ENCODE peak calls at places on chromosomes 7 and 10, in five cellular contexts. G is EL, S is hippocampal formation, O is neural crest cell, N is activated gamma-delta T cell. I is an unnamed sample.

GRCh38 chr7:146830686-146831085 is 714.1 kb downstream of the CNTNAP2 start:
- DNase-seq in O (no peak), G (no peak), N (no peak), S (no peak), I (no peak)

GRCh38 chr7:134654104-134654775 is 7.6 kb downstream of the BPGM start:
- DNase-seq in O (no peak), G (no peak), S (no peak), N (no peak), I (no peak)

GRCh38 chr10:34721201-34721840 is 93.8 kb downstream of the PARD3 start:
- DNase-seq in O (no peak), S (no peak), N (no peak), G (peak), I (peak)

GRCh38 chr10:49275896-49276295 is 23.1 kb upstream of the C10orf71 start:
- DNase-seq in O (no peak), S (no peak), N (no peak), G (no peak), I (no peak)

GRCh38 chr7:138008588-138009349 is 6.9 kb upstream of the CREB3L2 start:
- DNase-seq in G (peak), N (no peak), S (no peak), O (peak), I (no peak)

GRCh38 chr10:75717126-75717916 is 285.9 kb downstream of the LRMDA start:
- DNase-seq in S (no peak), N (no peak), G (no peak), O (no peak), I (no peak)

GRCh38 chr7:132199626-132200025 is 376.6 kb downstream of the PLXNA4 start:
- DNase-seq in N (no peak), S (no peak), G (no peak), O (no peak), I (no peak)

GRCh38 chr10:49744091-49744685 is 17.9 kb downstream of the OGDHL start:
- DNase-seq in N (no peak), S (no peak), O (no peak), G (no peak), I (no peak)

GRCh38 chr7:26490631-26491624 is 199.3 kb downstream of the SNX10 start:
- DNase-seq in G (no peak), S (no peak), O (no peak), N (no peak), I (no peak)

GRCh38 chr10:59575269-59575668 is 134.4 kb downstream of the SLC16A9 start:
- DNase-seq in G (no peak), O (no peak), N (no peak), S (no peak), I (peak)

GRCh38 chr7:2635148-2635668 is 3.4 kb downstream of the TTYH3 start:
- DNase-seq in G (no peak), N (no peak), O (no peak), S (no peak), I (no peak)

GRCh38 chr10:63481815-63482421 is 16.1 kb upstream of the JMJD1C start:
- DNase-seq in S (no peak), N (no peak), G (no peak), O (no peak), I (no peak)

GRCh38 chr7:140533394-140533872 is 54.1 kb upstream of the MKRN1 start:
- DNase-seq in O (no peak), N (no peak), G (no peak), S (no peak), I (no peak)

GRCh38 chr7:2621948-2622640 is 9.7 kb upstream of the TTYH3 start:
- DNase-seq in G (no peak), N (no peak), S (no peak), O (no peak), I (no peak)

GRCh38 chr7:2271273-2272026 is 29.4 kb downstream of the NUDT1 start:
- DNase-seq in G (no peak), O (no peak), N (no peak), S (no peak), I (no peak)

GRCh38 chr7:134562136-134562535 is 13.2 kb downstream of the AKR1B15 start:
- DNase-seq in N (no peak), O (no peak), G (no peak), S (no peak), I (no peak)

GRCh38 chr7:159040146-159040545 is 104.5 kb downstream of the VIPR2 start:
- DNase-seq in S (no peak), O (no peak), G (no peak), N (no peak), I (no peak)

GRCh38 chr10:100562806-100563293 is 27.1 kb downstream of the HIF1AN start:
- DNase-seq in G (peak), O (peak), S (peak), N (no peak), I (peak)

GRCh38 chr7:140684066-140684950 is 11.6 kb downstream of the ADCK2 start:
- DNase-seq in O (no peak), S (no peak), N (no peak), G (no peak), I (no peak)

GRCh38 chr7:46759711-46760480 is 822.0 kb downstream of the TNS3 start:
- DNase-seq in G (peak), N (no peak), O (no peak), S (no peak), I (peak)

GRCh38 chr7:42023216-42023724 is 213.7 kb downstream of the GLI3 start:
- DNase-seq in S (no peak), O (peak), G (no peak), N (no peak), I (no peak)

I was measured in NCI-H226.